ENCODE peak calls at places on chromosomes 6 and 20, in nine cellular contexts. U, Q, E, H, G, F, N, L and M are unnamed samples.
A peak's percentile ranks its signal among the peaks of the same experiment; 100 is the strongest.

GRCh38 chr6:131430531-131430930 is 142.5 kb upstream of the ARG1 start:
- DNase-seq in E (no peak), U (no peak), G (no peak), L (no peak), F (no peak), N (peak; percentile 2), H (no peak), Q (no peak), M (no peak)

GRCh38 chr6:70668499-70668812 is 773 bp downstream of the SMAP1 start:
- DNase-seq in E (no peak), U (peak; percentile 10), Q (peak; percentile 51), L (no peak), G (no peak), H (peak; percentile 64), N (peak; percentile 42), F (no peak), M (no peak)

GRCh38 chr20:12775041-12775440 is 233.7 kb upstream of the SPTLC3 start:
- DNase-seq in H (no peak), U (no peak), N (no peak), L (no peak), E (no peak), G (no peak), Q (no peak), F (no peak), M (no peak)

GRCh38 chr20:50379049-50379990 is 130.9 kb upstream of the PTPN1 start:
- DNase-seq in U (no peak), E (peak; percentile 100), Q (no peak), N (peak; percentile 46), H (peak; percentile 83), L (peak; percentile 80), G (peak; percentile 94), F (peak; percentile 81), M (peak; percentile 74)

GRCh38 chr20:48621256-48622078 is 206.3 kb downstream of the PREX1 start:
- DNase-seq in G (no peak), N (peak; percentile 69), H (peak; percentile 11), Q (no peak), L (no peak), E (no peak), U (peak; percentile 94), F (peak; percentile 19), M (peak; percentile 76)

GRCh38 chr6:11258260-11259237 is 26.1 kb upstream of the NEDD9 start:
- DNase-seq in F (peak; percentile 33), G (no peak), H (peak; percentile 62), N (no peak), E (no peak), Q (no peak), L (no peak), U (no peak), M (no peak)

GRCh38 chr6:107740496-107741190 is 83.5 kb downstream of the SCML4 start:
- DNase-seq in L (no peak), F (no peak), E (no peak), H (no peak), U (no peak), G (no peak), Q (no peak), N (no peak), M (no peak)

GRCh38 chr20:58518896-58519593 is 3.8 kb upstream of the APCDD1L start:
- DNase-seq in Q (no peak), H (no peak), G (no peak), E (no peak), F (no peak), N (no peak), U (no peak), L (no peak), M (no peak)

GRCh38 chr6:81859884-81860283 is 107.4 kb upstream of the TENT5A start:
- DNase-seq in E (no peak), Q (no peak), L (no peak), F (peak; percentile 26), G (no peak), N (no peak), H (no peak), U (no peak), M (no peak)

GRCh38 chr6:140909620-140910019 is 1223.1 kb upstream of the GJE1 start:
- DNase-seq in L (no peak), H (no peak), F (no peak), G (no peak), U (peak; percentile 13), Q (no peak), N (no peak), E (no peak), M (no peak)

GRCh38 chr6:144347933-144348332 is 62.8 kb downstream of the UTRN start:
- DNase-seq in N (no peak), Q (no peak), U (no peak), F (no peak), H (no peak), E (no peak), G (no peak), L (no peak), M (no peak)

GRCh38 chr6:169725270-169726048 is 1.2 kb upstream of the PHF10 start:
- DNase-seq in H (peak; percentile 35), Q (no peak), L (no peak), U (peak; percentile 55), N (peak; percentile 39), G (no peak), F (peak; percentile 79), E (peak; percentile 97), M (peak; percentile 55)

GRCh38 chr6:100892116-100892515 is 11.0 kb upstream of the ASCC3 start:
- DNase-seq in N (no peak), Q (no peak), H (no peak), E (no peak), L (no peak), G (no peak), F (no peak), U (no peak), M (no peak)

GRCh38 chr6:43517503-43518357 is 841 bp downstream of the POLR1C start:
- DNase-seq in L (no peak), E (peak; percentile 13), N (peak; percentile 27), Q (no peak), U (no peak), G (no peak), F (no peak), H (no peak), M (no peak)

DNA sequence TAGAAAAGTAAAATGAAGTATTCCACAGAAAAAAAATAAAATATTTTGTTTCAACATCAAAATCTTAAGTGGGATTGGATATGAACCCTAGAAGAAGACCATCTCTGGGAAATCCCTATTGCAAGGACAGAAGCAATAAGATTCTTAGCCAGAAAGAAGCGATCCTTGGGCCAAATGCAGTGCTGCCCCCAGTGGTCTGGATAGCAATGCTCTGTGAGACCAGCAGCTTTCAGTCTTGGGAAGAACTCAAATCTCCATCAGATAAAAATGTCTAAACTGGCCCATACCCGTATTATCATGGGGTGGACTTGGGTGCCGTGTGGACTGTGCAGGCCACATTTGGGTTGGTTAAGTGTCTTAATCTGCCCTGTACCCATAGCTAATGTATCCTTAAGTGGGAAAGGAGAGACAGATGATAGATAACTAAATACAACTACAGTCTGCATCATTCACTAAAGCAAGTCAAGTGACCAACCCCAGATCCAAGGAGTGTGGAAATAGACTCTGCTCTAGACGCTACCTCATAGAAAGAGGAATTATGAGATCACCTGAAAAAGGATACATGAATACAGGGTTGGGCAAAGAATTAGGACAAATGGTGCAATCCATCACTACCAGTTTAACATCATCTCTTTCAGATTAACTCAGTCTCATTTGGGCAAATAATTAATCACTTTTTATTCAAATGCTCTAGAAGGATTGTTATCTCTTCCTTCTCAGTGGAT is 38.9 kb upstream of the SNAP25 start:
- DNase-seq in U (peak; percentile 44), Q (no peak), G (no peak), F (peak; percentile 44), N (peak; percentile 6), H (no peak), L (no peak), E (no peak), M (no peak)
- TF ChIP-seq CTCF in U (peak; percentile 79), Q (peak; percentile 23), G (peak; percentile 48), F (peak; percentile 75), N (peak; percentile 14), H (no peak), L (no peak), E (peak; percentile 49), M (peak; percentile 15)

GRCh38 chr6:158869010-158869603 is 49.9 kb upstream of the EZR start:
- DNase-seq in L (no peak), E (no peak), G (no peak), H (peak; percentile 81), U (peak; percentile 38), F (peak; percentile 66), N (no peak), Q (no peak), M (no peak)
- TF ChIP-seq CTCF in L (no peak), E (no peak), G (no peak), H (no peak), U (no peak), F (no peak), N (no peak), Q (no peak), M (no peak)

DNA sequence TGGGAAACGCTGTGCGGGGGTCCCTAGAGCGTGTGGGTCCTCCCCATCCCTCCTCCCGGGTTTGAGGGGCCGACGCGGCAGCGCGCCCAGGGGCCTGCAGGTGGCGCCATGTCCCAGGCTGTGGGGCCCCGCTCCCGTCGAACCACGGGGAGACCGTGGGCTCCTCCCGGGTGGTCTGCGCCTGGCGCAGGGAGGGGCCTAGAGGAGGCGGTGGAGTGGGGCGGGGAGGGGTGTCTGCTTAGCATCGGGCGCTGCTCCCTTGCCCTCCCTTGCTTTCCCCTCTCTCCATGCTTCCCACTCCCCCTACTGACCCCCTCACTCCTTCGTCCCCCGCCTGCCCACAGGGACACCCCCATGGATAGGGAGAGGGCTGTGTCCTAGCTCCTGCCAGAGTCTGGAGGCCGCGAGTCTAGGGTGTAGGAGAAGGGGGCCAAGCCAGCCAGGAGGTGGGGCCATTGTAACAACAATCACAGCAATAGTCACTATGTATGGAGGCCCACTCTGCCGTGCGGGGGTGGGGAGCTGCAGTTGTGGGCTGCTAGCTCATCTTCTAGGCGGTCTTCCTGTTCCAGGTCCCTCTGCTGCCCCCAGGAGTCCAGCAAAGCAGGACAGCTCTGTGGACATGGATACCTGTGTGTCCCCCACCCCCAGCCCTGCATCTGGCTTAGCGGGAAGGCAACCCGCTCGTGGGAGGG is 51.7 kb downstream of the CHMP4B start:
- DNase-seq in E (peak; percentile 43), Q (peak; percentile 87), L (no peak), N (peak; percentile 33), G (no peak), U (peak; percentile 49), H (peak; percentile 74), F (peak; percentile 81), M (peak; percentile 71)
- TF ChIP-seq CTCF in E (peak; percentile 83), Q (peak; percentile 69), L (peak; percentile 31), N (peak; percentile 53), G (peak; percentile 76), U (peak; percentile 88), H (peak; percentile 39), F (peak; percentile 73), M (peak; percentile 92)

DNA sequence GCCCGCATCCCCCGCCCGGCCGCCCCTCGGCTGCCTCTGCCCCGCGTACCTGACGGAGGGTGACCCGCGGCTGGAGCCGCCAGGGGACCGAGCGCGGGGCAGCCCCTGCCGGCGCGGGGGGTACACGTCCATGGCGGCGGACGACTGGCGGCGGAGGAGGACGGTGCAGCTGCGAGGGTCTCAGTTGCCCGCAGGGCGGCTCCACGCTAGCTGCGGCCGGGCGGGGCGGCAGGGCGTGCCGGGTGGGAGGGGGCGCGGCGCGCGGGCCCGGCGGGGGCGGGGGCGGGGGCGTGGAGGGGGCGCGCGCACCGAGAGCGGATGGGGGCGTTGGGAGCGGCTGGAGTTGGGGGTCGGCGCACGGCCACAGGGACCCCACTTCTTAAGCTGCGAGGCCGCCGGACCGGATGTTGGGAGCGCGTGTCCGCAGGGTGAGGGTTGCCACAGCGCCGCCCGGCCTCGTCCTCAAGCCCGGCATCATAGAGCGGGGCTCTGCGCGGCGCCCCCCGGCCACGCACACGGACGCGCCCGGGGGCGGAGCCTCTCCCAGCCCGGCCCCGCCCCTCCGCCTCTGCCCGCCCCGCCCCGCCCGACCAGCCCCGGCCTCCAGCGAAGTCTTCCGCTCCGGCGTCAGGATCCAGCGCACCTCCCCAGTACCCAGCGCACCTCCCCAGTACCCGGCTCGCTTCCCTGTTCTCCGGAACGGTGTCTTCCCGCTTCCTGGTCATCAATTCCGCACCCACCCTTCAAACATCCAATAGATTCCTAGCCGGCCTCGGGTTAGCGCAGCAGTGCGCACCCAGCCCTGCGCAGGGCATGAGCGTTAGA is at the start of gene DNAAF9:
- DNase-seq in U (peak; percentile 74), Q (peak; percentile 92), N (peak; percentile 95), E (peak; percentile 82), L (peak; percentile 70), F (peak; percentile 79), G (no peak), H (peak; percentile 75), M (peak; percentile 67)
- TF ChIP-seq CTCF in U (no peak), Q (no peak), N (no peak), E (peak; percentile 34), L (peak; percentile 6), F (no peak), G (peak; percentile 6), H (no peak), M (no peak)